ENCODE peak calls at places on chromosomes 4 and X, in eight cellular contexts. T, L, J, A, P, E, C and X are unnamed samples.

GRCh38 chrX:148573119-148573518 is 72.7 kb downstream of the AFF2 start:
- DNase-seq in T (peak), L (no peak), J (no peak), A (no peak), P (no peak), E (peak), C (peak), X (no peak)

GRCh38 chr4:165138843-165139242 is 26.2 kb upstream of the TMEM192 start:
- DNase-seq in T (no peak), L (no peak), J (no peak), A (no peak), P (no peak), E (no peak), C (no peak), X (no peak)

GRCh38 chr4:7110546-7110945 is 42.7 kb upstream of the GRPEL1 start:
- DNase-seq in T (no peak), L (no peak), J (no peak), A (no peak), P (no peak), E (no peak), C (no peak), X (no peak)

GRCh38 chr4:148173397-148174017 is 268.7 kb downstream of the NR3C2 start:
- DNase-seq in T (peak), L (peak), J (no peak), A (no peak), P (no peak), E (no peak), C (no peak), X (no peak)

GRCh38 chr4:1403177-1403583 is 3.1 kb downstream of the NKX1-1 start:
- DNase-seq in T (no peak), L (no peak), J (no peak), A (no peak), P (no peak), E (no peak), C (peak), X (no peak)

GRCh38 chrX:12825801-12826200 is 34.6 kb downstream of the PRPS2 start:
- DNase-seq in T (no peak), L (peak), J (peak), A (peak), P (peak), E (no peak), C (no peak), X (peak)

GRCh38 chrX:15073313-15073712 is 196.6 kb downstream of the ASB9 start:
- DNase-seq in T (no peak), L (no peak), J (no peak), A (peak), P (no peak), E (no peak), C (no peak), X (no peak)

GRCh38 chrX:70554081-70554480 is 109.4 kb downstream of the DLG3 start:
- DNase-seq in T (peak), L (peak), J (no peak), A (peak), P (no peak), E (no peak), C (peak), X (peak)

GRCh38 chr4:41933997-41934812 is 1.0 kb upstream of the TMEM33 start:
- DNase-seq in T (peak), L (no peak), J (peak), A (no peak), P (peak), E (no peak), C (peak), X (no peak)

GRCh38 chr4:143336828-143337599 is at the start of gene GAB1:
- DNase-seq in T (peak), L (peak), J (peak), A (peak), P (no peak), E (peak), C (peak), X (peak)

GRCh38 chr4:180832086-180832485 is 1411.1 kb upstream of the TENM3 start:
- DNase-seq in T (no peak), L (no peak), J (no peak), A (no peak), P (no peak), E (peak), C (peak), X (no peak)

GRCh38 chr4:62320612-62321011 is 1120.5 kb downstream of the ADGRL3 start:
- DNase-seq in T (no peak), L (no peak), J (no peak), A (no peak), P (no peak), E (no peak), C (no peak), X (no peak)

DNA sequence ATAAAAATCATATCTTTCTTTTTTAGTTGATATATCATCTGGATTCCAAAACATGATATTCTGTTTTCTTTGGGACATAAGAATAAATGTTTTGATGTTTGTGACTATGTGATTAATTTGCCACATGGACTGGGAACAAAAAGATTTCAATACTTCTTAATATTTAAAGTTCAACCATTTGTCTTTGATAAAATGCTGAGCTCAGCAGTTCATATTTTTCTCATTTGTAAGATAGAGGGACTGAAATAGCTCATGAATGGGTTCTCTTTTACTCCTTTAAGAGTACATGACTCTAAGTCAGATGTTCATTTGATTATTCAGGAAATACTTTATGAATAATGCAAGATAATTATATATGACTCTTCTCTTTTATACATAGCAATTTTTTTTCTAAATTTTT is 205.9 kb upstream of the FAM47A start:
- DNase-seq in T (no peak), L (no peak), J (no peak), A (no peak), P (no peak), E (no peak), C (no peak), X (no peak)
- TF ChIP-seq EZH2 in T (no peak), L (no peak), J (no peak), A (no peak), P (no peak), E (no peak), C (no peak), X (no peak)

DNA sequence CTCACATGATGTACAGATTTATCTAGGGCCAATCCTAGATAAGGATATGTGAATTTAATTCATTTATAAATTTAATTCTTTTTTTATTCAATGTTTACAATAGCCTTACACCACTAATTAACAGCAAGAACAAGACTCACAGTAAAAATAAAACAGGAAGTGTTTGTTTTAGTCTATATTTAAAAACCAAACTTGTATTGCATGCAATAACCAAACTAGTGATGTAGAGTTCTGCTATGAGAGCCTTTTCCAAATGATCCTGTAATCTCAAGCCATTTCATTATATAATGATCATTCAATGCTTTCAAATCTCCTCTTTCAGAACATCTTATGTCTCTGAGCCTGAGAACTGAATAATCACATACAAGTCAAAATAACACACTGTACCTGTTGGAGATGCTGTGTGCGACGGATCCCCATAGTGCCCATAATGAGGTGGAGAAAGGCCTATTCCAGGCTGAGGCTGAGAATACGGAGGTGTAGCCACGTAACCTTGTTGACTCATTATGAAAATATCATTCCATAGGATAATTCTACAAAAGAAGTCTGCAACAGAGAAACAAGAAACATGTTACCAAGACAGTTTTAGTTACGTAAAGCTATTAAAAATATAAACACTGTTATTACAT is 2.6 kb downstream of the SEC24D start:
- DNase-seq in T (no peak), L (no peak), J (no peak), A (no peak), P (no peak), E (no peak), C (no peak), X (no peak)
- H3K4me3 ChIP-seq in T (no peak), L (peak), J (no peak), A (no peak), P (no peak), E (no peak), C (peak), X (peak)

DNA sequence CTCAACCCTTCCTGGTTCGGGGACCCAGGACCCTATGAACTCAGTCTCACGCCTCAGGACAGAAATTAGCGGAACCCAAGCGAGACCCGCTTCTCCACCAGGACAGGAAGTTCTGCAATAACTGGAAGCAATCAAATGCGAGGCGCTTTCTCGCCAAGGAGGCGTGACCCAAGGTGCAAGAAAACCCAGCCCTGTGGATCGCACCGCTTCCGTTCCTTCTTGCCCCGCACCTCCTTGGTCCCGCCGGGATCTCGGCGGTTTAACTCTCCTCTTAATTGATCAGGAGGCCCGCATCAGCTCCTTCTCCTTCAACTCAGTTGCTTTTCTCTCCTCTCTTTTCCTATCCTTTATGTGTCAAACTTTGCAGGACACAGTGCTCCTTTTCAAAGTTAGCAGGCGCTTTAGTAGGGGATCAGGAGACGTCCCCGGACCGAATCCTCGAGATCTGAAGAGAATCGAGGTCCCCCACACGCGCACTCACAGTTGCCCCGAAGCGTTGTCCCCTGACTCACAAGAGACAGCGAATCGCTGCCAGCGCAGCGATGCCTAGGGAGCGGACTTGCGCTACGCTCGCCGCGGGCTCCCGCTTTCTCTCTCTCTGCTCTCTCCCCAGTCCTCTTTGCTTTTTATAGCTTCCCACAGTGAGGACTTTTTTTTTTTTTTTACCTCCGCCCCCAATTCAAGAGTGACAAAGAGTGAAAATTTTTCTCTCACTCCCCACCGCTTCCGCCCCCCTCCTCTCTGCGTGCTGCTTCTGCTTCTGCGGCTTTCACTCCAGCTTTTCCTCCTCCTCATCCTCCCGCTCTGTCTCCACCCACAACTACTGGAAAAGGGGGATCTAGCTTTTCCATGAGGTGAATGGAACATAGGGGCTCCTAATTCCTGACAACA is at the start of gene DKK2:
- DNase-seq in T (no peak), L (no peak), J (no peak), A (peak), P (no peak), E (peak), C (peak), X (peak)
- TF ChIP-seq EZH2 in T (no peak), L (no peak), J (no peak), A (no peak), P (no peak), E (no peak), C (peak), X (peak)

DNA sequence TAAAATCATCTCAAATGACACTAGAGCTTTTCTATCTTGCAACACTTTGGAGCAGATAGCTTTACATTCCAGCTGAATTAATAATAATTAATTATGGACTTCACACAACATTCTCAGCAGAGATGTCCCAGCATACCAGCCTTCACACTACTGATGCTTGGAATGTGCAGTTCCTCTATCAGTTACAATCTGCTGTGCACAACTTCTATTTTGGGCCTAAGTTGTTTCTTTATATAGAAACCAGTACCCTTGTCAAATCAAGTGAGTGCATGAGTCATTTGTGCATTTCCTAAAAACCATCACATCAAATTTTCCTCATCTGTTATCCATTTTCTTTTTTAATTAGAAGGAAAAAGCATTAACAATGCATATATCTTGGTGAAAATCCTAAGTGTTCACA is 8.8 kb upstream of the RASL11B start:
- DNase-seq in T (no peak), L (peak), J (no peak), A (no peak), P (no peak), E (no peak), C (no peak), X (peak)
- H3K4me3 ChIP-seq in T (no peak), L (no peak), J (no peak), A (no peak), P (no peak), E (no peak), C (no peak), X (no peak)